ENCODE peak calls at places on chromosomes 11 and 22, in nine cellular contexts. Q is HCT116, R is heart left ventricle, K is stomach, I is endothelial cell of umbilical vein, A is uterus, H is sigmoid colon, X is spleen, B is right lobe of liver. U is an unnamed sample.

GRCh38 chr11:48055292-48056132 is 75.2 kb downstream of the PTPRJ start:
- DNase-seq in Q (no peak), R (no peak), K (peak; percentile 72), I (no peak), A (no peak), H (no peak), X (no peak), B (no peak), U (no peak)

GRCh38 chr11:6735306-6735705 is 36.5 kb downstream of the OR2AG2 start:
- DNase-seq in Q (no peak), R (no peak), K (no peak), I (peak; percentile 56), A (no peak), H (no peak), X (no peak), B (no peak), U (no peak)

GRCh38 chr11:71183878-71184277 is 68.5 kb downstream of the SHANK2 start:
- DNase-seq in Q (no peak), R (no peak), K (no peak), I (no peak), A (no peak), H (peak; percentile 47), X (peak; percentile 18), B (peak; percentile 32), U (peak; percentile 56)

GRCh38 chr11:123525511-123525918 is 95.4 kb downstream of the GRAMD1B start:
- DNase-seq in Q (no peak), R (no peak), K (no peak), I (no peak), A (no peak), H (no peak), X (no peak), B (no peak), U (no peak)

GRCh38 chr11:44960200-44960845 is 9.6 kb upstream of the TP53I11 start:
- DNase-seq in Q (no peak), R (no peak), K (no peak), I (no peak), A (no peak), H (no peak), X (no peak), B (no peak), U (no peak)

GRCh38 chr11:78080818-78081495 is 1.3 kb upstream of the NDUFC2 start:
- DNase-seq in Q (no peak), R (no peak), K (no peak), I (peak; percentile 19), A (no peak), H (no peak), X (no peak), B (no peak), U (no peak)

GRCh38 chr22:40323681-40324083 is 22.6 kb upstream of the ADSL start:
- DNase-seq in Q (no peak), R (no peak), K (no peak), I (no peak), A (no peak), H (no peak), X (no peak), B (no peak), U (no peak)

GRCh38 chr11:64120951-64121569 is 44.9 kb downstream of the MACROD1 start:
- DNase-seq in Q (no peak), R (peak; percentile 67), K (no peak), I (no peak), A (no peak), H (peak; percentile 86), X (no peak), B (no peak), U (no peak)

GRCh38 chr11:61482513-61482912 is 26.0 kb upstream of the LRRC10B start:
- DNase-seq in Q (no peak), R (no peak), K (no peak), I (no peak), A (no peak), H (no peak), X (no peak), B (no peak), U (no peak)

GRCh38 chr22:50469377-50470305 is 5.2 kb downstream of the SBF1 start:
- DNase-seq in Q (peak; percentile 8), R (no peak), K (peak; percentile 83), I (no peak), A (no peak), H (peak; percentile 70), X (peak; percentile 98), B (no peak), U (no peak)

GRCh38 chr11:23233075-23233474 is 372.8 kb upstream of the CCDC179 start:
- DNase-seq in Q (no peak), R (no peak), K (no peak), I (peak; percentile 84), A (no peak), H (no peak), X (no peak), B (no peak), U (no peak)

GRCh38 chr11:5929571-5929970 is 12.5 kb upstream of the OR56A3 start:
- DNase-seq in Q (no peak), R (no peak), K (no peak), I (no peak), A (no peak), H (peak; percentile 48), X (no peak), B (no peak), U (no peak)

GRCh38 chr22:25742918-25743708 is 1.1 kb downstream of the MYO18B start:
- DNase-seq in Q (no peak), R (no peak), K (no peak), I (no peak), A (no peak), H (no peak), X (no peak), B (no peak), U (no peak)

GRCh38 chr11:66282468-66283455 is 4.8 kb downstream of the CNIH2 start:
- DNase-seq in Q (peak; percentile 91), R (peak; percentile 97), K (peak; percentile 100), I (peak; percentile 92), A (peak; percentile 96), H (peak; percentile 98), X (peak; percentile 100), B (peak; percentile 100), U (peak; percentile 99)

DNA sequence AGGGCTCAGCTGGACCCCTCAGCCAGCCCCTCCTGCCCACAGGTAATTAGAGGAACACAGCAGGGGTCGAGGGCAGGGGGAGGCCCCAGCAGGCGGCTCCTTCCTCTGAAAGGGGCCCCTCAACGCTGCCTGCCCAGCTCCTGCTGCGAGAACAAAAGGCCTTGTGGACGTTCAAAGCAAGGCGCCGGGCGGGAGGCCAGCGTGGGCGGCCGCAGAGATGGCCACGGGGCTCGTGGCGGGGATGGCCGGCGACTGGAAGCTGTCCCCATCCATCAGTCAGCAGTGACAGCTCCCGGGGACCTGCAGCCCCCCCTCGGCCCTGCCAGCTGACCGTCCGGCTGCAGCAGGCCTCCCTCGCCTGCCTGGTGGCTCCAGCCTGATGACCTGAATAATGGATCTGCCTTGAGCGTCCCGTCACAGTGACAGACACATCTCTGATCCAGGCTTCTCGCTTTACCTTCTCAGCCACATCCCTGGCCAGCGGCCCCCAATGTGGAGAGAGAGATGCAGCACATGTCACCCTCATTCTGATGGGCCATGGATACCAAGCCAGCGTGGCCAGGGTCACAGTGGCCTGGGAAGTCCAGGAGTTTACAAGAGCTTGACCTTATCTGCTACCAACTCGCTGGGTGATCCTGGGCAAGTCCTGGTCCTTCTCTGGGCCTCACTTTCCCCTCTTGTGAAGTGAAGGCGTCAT is 159.3 kb downstream of the MN1 start:
- DNase-seq in Q (no peak), R (no peak), K (no peak), I (no peak), A (no peak), H (no peak), X (peak; percentile 47), B (no peak), U (no peak)
- H3K4me1 ChIP-seq in Q (no peaks in the 10 kb centered on the region), R (peaks cover 5% of the 10 kb centered on the region), K (no peaks in the 10 kb centered on the region), I (no peaks in the 10 kb centered on the region), A (no peaks in the 10 kb centered on the region), H (peaks cover 13% of the 10 kb centered on the region), X (no peaks in the 10 kb centered on the region), B (peaks cover under 1% of the 10 kb centered on the region), U (peaks cover 4% of the 10 kb centered on the region)

DNA sequence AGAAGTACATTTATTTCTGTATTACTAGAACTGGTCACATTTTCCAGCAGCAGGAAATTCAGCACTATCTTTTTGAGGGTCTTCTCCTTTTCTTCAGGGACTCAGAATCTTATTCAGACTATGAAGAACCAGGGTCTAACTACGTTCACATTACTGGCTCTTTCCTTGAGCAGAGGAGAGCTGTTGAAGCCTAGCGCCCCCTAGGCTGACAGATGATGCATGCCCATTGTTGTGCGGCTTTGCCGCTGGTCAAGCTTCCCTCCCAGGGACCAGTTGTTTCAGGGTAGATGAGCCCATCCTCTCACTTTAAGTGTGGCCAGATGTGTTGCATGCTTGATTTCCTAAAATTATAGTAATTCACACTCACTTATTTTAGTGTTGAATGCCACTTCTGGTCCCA is 168.2 kb upstream of the PDGFD start:
- DNase-seq in Q (peak; percentile 32), R (no peak), K (peak; percentile 32), I (peak; percentile 9), A (no peak), H (no peak), X (no peak), B (no peak), U (no peak)
- TF ChIP-seq CTCF in Q (peak; percentile 71), R (no peak), K (no peak), I (peak; percentile 27), A (no peak), H (no peak), X (no peak), B (peak; percentile 21), U (no peak)

DNA sequence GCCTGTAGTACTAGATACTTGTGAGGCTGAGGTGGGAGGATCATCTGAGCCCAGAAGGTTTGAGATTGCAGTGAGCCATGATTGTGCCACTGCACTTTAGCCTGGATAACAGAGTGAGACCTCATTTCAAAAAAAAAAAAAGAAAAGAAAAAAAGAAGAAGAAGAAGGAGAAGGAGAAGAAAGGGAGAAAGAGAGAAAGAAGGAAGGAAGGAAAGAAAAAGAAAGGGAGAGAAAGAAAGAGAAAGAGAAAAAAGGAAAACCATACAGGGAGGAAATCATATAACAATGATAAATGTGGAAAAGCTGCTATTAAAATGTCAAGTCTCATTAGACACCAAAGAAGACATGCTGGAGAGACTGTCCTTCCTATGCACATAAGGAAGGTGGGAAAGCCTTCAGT is 5.7 kb upstream of the PRDM10 start:
- DNase-seq in Q (no peak), R (no peak), K (no peak), I (no peak), A (no peak), H (no peak), X (no peak), B (no peak), U (no peak)
- TF ChIP-seq POLR2A in Q (no peak), R (no peak), K (no peak), I (no peak), A (no peak), H (no peak), X (no peak), B (no peak), U (no peak)

DNA sequence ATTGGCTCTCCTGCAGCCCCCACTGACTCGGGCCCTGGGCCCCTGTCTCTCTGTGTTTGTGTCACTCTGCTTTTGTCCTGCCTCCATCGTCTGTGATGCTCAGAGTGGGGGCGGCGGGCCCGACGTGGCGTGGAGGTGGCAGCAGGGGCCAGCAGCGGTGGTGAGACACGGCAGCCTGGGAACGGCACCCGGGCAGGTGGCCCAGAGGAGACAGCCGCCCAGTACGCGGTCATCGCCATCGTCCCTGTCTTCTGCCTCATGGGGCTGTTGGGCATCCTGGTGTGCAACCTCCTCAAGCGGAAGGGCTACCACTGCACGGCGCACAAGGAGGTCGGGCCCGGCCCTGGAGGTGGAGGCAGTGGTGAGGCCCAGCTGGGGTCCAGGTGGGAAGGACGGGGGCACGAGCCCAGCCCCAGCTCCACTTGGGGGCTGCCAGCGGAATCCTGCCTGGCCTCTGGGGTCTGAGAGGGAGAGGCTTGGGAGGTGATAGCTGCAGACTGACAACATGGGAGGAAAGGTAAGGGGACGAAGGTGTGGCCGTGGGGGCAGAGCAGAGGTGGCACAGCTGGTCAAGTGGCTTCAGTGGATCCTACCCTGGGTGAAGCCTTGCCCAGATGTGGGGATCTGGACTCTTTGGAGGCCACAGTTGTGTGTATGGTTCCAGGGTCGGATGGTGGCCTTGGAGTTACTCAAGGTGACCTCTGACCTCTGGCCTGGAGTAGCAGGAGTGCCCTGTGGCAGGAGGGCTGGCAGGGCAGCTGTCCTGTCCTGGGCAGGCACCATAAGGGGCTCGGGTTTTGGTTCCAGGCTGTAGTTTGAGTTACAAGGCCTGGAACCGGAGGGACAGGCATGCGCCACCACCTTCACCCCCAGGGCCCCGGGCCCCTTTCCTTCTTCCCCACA is 16.2 kb downstream of the RELT start:
- DNase-seq in Q (no peak), R (peak; percentile 23), K (no peak), I (no peak), A (no peak), H (no peak), X (peak; percentile 76), B (peak; percentile 53), U (peak; percentile 58)
- H3K4me1 ChIP-seq in Q (peaks cover 14% of the 10 kb centered on the region), R (peaks cover 21% of the 10 kb centered on the region), K (peaks cover 10% of the 10 kb centered on the region), I (peaks cover 12% of the 10 kb centered on the region), A (no peaks in the 10 kb centered on the region), H (no peaks in the 10 kb centered on the region), X (peaks cover 18% of the 10 kb centered on the region), B (peaks cover 4% of the 10 kb centered on the region), U (peaks cover 28% of the 10 kb centered on the region)

U was measured in suprapubic skin.